ENCODE peak calls at places on chromosomes 3 and 15, in ten cellular contexts. One of them, this sample, is unnamed.

GRCh38 chr3:189292667-189293478 is 121.1 kb downstream of the TPRG1 start:
- DNase-seq in PC-3: peak; percentile 36
- DNase-seq in cardiac fibroblast: no peak
- DNase-seq in ascending aorta: no peak
- DNase-seq in Calu3: peak; percentile 13
- DNase-seq in fibroblast of pulmonary artery: no peak
- DNase-seq in foreskin fibroblast: no peak
- DNase-seq in astrocyte: no peak
- DNase-seq in left lung: no peak
- DNase-seq in nephron progenitor cell: no peak
- DNase-seq in this sample: no peak

GRCh38 chr3:132659370-132660055 is at the start of gene ACAD11:
- DNase-seq in PC-3: peak; percentile 52
- DNase-seq in cardiac fibroblast: peak; percentile 75
- DNase-seq in ascending aorta: peak; percentile 56
- DNase-seq in Calu3: peak; percentile 78
- DNase-seq in fibroblast of pulmonary artery: peak; percentile 67
- DNase-seq in foreskin fibroblast: peak; percentile 85
- DNase-seq in astrocyte: peak; percentile 75
- DNase-seq in left lung: peak; percentile 89
- DNase-seq in nephron progenitor cell: peak; percentile 68
- DNase-seq in this sample: peak; percentile 67

GRCh38 chr3:98972720-98973119 is 71.2 kb upstream of the DCBLD2 start:
- DNase-seq in PC-3: peak; percentile 37
- DNase-seq in cardiac fibroblast: no peak
- DNase-seq in ascending aorta: no peak
- DNase-seq in Calu3: no peak
- DNase-seq in fibroblast of pulmonary artery: no peak
- DNase-seq in foreskin fibroblast: no peak
- DNase-seq in astrocyte: no peak
- DNase-seq in left lung: no peak
- DNase-seq in nephron progenitor cell: no peak
- DNase-seq in this sample: no peak

GRCh38 chr3:14019459-14019858 is 105.2 kb downstream of the CHCHD4 start:
- DNase-seq in PC-3: no peak
- DNase-seq in cardiac fibroblast: no peak
- DNase-seq in ascending aorta: no peak
- DNase-seq in Calu3: no peak
- DNase-seq in fibroblast of pulmonary artery: no peak
- DNase-seq in foreskin fibroblast: no peak
- DNase-seq in astrocyte: no peak
- DNase-seq in left lung: no peak
- DNase-seq in nephron progenitor cell: no peak
- DNase-seq in this sample: no peak

GRCh38 chr3:62607287-62608029 is 234.1 kb upstream of the FEZF2 start:
- DNase-seq in PC-3: peak; percentile 63
- DNase-seq in cardiac fibroblast: peak; percentile 98
- DNase-seq in ascending aorta: no peak
- DNase-seq in Calu3: peak; percentile 33
- DNase-seq in fibroblast of pulmonary artery: peak; percentile 93
- DNase-seq in foreskin fibroblast: peak; percentile 89
- DNase-seq in astrocyte: peak; percentile 92
- DNase-seq in left lung: peak; percentile 86
- DNase-seq in nephron progenitor cell: no peak
- DNase-seq in this sample: no peak

GRCh38 chr15:63474810-63475316 is 29.5 kb upstream of the USP3 start:
- DNase-seq in PC-3: peak; percentile 32
- DNase-seq in cardiac fibroblast: no peak
- DNase-seq in ascending aorta: no peak
- DNase-seq in Calu3: no peak
- DNase-seq in fibroblast of pulmonary artery: no peak
- DNase-seq in foreskin fibroblast: no peak
- DNase-seq in astrocyte: peak; percentile 17
- DNase-seq in left lung: no peak
- DNase-seq in nephron progenitor cell: peak; percentile 38
- DNase-seq in this sample: no peak

GRCh38 chr3:13839253-13839652 is 40.6 kb downstream of the WNT7A start:
- DNase-seq in PC-3: peak; percentile 28
- DNase-seq in cardiac fibroblast: no peak
- DNase-seq in ascending aorta: no peak
- DNase-seq in Calu3: no peak
- DNase-seq in fibroblast of pulmonary artery: no peak
- DNase-seq in foreskin fibroblast: no peak
- DNase-seq in astrocyte: no peak
- DNase-seq in left lung: no peak
- DNase-seq in nephron progenitor cell: no peak
- DNase-seq in this sample: no peak

GRCh38 chr3:128170866-128171516 is 17.7 kb downstream of the EEFSEC start:
- DNase-seq in PC-3: peak; percentile 73
- DNase-seq in cardiac fibroblast: peak; percentile 85
- DNase-seq in ascending aorta: no peak
- DNase-seq in Calu3: peak; percentile 72
- DNase-seq in fibroblast of pulmonary artery: peak; percentile 88
- DNase-seq in foreskin fibroblast: peak; percentile 93
- DNase-seq in astrocyte: peak; percentile 62
- DNase-seq in left lung: no peak
- DNase-seq in nephron progenitor cell: peak; percentile 65
- DNase-seq in this sample: peak; percentile 68

GRCh38 chr3:74075213-74075612 is 450.5 kb upstream of the PDZRN3 start:
- DNase-seq in PC-3: no peak
- DNase-seq in cardiac fibroblast: no peak
- DNase-seq in ascending aorta: no peak
- DNase-seq in Calu3: no peak
- DNase-seq in fibroblast of pulmonary artery: no peak
- DNase-seq in foreskin fibroblast: no peak
- DNase-seq in astrocyte: no peak
- DNase-seq in left lung: no peak
- DNase-seq in nephron progenitor cell: no peak
- DNase-seq in this sample: no peak

DNA sequence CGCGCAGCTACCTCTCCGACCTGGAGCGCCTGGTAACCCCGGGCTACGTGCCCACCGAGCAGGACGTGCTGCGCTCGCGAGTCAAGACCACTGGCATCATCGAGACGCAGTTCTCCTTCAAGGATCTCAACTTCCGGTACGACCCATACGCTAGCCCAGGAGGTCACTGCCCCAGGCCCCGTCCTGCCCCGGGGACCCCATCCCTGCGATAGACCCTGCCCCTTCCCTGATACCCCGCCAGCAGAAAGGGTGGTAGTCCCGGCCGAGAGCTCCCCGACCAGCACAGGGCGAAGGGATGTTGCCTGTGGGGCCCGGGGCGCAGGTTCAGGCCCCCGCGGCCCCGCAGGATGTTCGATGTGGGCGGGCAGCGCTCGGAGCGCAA is 2.3 kb downstream of the GNAT1 start:
- DNase-seq in PC-3: no peak
- DNase-seq in cardiac fibroblast: no peak
- DNase-seq in ascending aorta: no peak
- DNase-seq in Calu3: no peak
- DNase-seq in fibroblast of pulmonary artery: no peak
- DNase-seq in foreskin fibroblast: no peak
- DNase-seq in astrocyte: no peak
- DNase-seq in left lung: no peak
- DNase-seq in nephron progenitor cell: no peak
- DNase-seq in this sample: no peak
- TF ChIP-seq CTCF in PC-3: no peak
- TF ChIP-seq CTCF in cardiac fibroblast: no peak
- TF ChIP-seq CTCF in ascending aorta: no peak
- TF ChIP-seq CTCF in Calu3: no peak
- TF ChIP-seq CTCF in fibroblast of pulmonary artery: no peak
- TF ChIP-seq CTCF in foreskin fibroblast: no peak
- TF ChIP-seq CTCF in astrocyte: no peak
- TF ChIP-seq CTCF in left lung: no peak
- TF ChIP-seq CTCF in nephron progenitor cell: no peak
- TF ChIP-seq CTCF in this sample: no peak

DNA sequence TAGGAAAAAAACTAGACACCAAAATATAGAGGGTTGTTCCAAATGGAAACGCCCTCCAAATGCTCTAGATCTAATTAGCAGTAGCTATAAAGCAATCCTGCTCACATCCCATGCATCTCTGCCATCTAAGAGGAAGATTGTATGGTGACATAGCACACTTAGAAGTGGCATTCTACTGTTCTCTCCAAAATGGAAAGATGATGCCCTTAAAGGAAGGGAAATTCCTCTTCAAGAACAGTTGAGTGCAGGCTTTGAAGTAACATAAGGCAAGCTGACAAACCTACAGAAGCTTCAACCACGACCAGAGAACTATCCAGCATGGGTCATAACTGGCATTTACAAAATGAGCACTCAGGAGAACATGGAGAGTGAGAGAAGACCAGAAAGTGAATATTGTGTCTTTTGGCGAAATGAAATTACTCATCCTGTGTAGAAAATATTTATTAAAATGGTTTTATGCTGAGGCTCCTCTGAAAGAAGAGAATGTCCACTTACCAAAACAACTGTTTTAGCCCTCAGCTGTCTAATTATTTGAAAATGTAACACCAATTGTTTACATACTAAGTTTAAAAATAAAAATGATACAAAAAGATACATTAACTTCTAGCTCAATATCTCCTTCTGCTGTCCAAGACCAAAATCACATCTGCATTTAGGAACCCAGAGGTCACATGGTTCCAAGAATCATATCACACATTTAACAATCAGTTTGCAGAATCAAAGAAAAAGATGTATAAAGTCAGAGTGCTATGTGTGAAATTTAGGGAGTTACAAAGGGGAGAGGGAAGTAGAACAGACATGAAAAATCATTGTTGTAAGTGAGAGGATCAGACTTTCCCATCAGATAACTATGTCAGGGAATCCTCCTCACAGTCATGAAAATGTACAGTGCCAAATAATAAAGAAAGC is 216.9 kb downstream of the ATP8B4 start:
- DNase-seq in PC-3: peak; percentile 22
- DNase-seq in cardiac fibroblast: peak; percentile 78
- DNase-seq in ascending aorta: no peak
- DNase-seq in Calu3: no peak
- DNase-seq in fibroblast of pulmonary artery: peak; percentile 78
- DNase-seq in foreskin fibroblast: peak; percentile 73
- DNase-seq in astrocyte: peak; percentile 32
- DNase-seq in left lung: no peak
- DNase-seq in nephron progenitor cell: no peak
- DNase-seq in this sample: no peak
- TF ChIP-seq CTCF in PC-3: peak; percentile 65
- TF ChIP-seq CTCF in cardiac fibroblast: peak; percentile 51
- TF ChIP-seq CTCF in ascending aorta: no peak
- TF ChIP-seq CTCF in Calu3: no peak
- TF ChIP-seq CTCF in fibroblast of pulmonary artery: peak; percentile 64
- TF ChIP-seq CTCF in foreskin fibroblast: peak; percentile 43
- TF ChIP-seq CTCF in astrocyte: peak; percentile 37
- TF ChIP-seq CTCF in left lung: no peak
- TF ChIP-seq CTCF in nephron progenitor cell: no peak
- TF ChIP-seq CTCF in this sample: no peak

GRCh38 chr15:65008989-65009388 is 19.3 kb upstream of the SPG21 start:
- DNase-seq in PC-3: no peak
- DNase-seq in cardiac fibroblast: peak; percentile 17
- DNase-seq in ascending aorta: no peak
- DNase-seq in Calu3: no peak
- DNase-seq in fibroblast of pulmonary artery: no peak
- DNase-seq in foreskin fibroblast: peak; percentile 25
- DNase-seq in astrocyte: no peak
- DNase-seq in left lung: no peak
- DNase-seq in nephron progenitor cell: no peak
- DNase-seq in this sample: no peak
- TF ChIP-seq CTCF in PC-3: no peak
- TF ChIP-seq CTCF in cardiac fibroblast: no peak
- TF ChIP-seq CTCF in ascending aorta: no peak
- TF ChIP-seq CTCF in Calu3: no peak
- TF ChIP-seq CTCF in fibroblast of pulmonary artery: peak; percentile 22
- TF ChIP-seq CTCF in foreskin fibroblast: peak; percentile 9
- TF ChIP-seq CTCF in astrocyte: no peak
- TF ChIP-seq CTCF in left lung: no peak
- TF ChIP-seq CTCF in nephron progenitor cell: no peak
- TF ChIP-seq CTCF in this sample: no peak

GRCh38 chr3:186786810-186787375 is 3.5 kb downstream of the EIF4A2 start:
- DNase-seq in PC-3: no peak
- DNase-seq in cardiac fibroblast: no peak
- DNase-seq in ascending aorta: no peak
- DNase-seq in Calu3: no peak
- DNase-seq in fibroblast of pulmonary artery: no peak
- DNase-seq in foreskin fibroblast: peak; percentile 11
- DNase-seq in astrocyte: no peak
- DNase-seq in left lung: no peak
- DNase-seq in nephron progenitor cell: no peak
- DNase-seq in this sample: no peak

GRCh38 chr3:186789554-186790260 is 6.3 kb downstream of the EIF4A2 start:
- DNase-seq in PC-3: no peak
- DNase-seq in cardiac fibroblast: no peak
- DNase-seq in ascending aorta: no peak
- DNase-seq in Calu3: no peak
- DNase-seq in fibroblast of pulmonary artery: peak; percentile 34
- DNase-seq in foreskin fibroblast: peak; percentile 60
- DNase-seq in astrocyte: no peak
- DNase-seq in left lung: no peak
- DNase-seq in nephron progenitor cell: no peak
- DNase-seq in this sample: no peak

GRCh38 chr3:186788482-186789370 is 5.3 kb downstream of the EIF4A2 start:
- DNase-seq in PC-3: no peak
- DNase-seq in cardiac fibroblast: no peak
- DNase-seq in ascending aorta: no peak
- DNase-seq in Calu3: no peak
- DNase-seq in fibroblast of pulmonary artery: peak; percentile 4
- DNase-seq in foreskin fibroblast: peak; percentile 22
- DNase-seq in astrocyte: no peak
- DNase-seq in left lung: no peak
- DNase-seq in nephron progenitor cell: no peak
- DNase-seq in this sample: no peak

GRCh38 chr3:186787642-186788481 is 4.5 kb downstream of the EIF4A2 start:
- DNase-seq in PC-3: no peak
- DNase-seq in cardiac fibroblast: no peak
- DNase-seq in ascending aorta: no peak
- DNase-seq in Calu3: no peak
- DNase-seq in fibroblast of pulmonary artery: peak; percentile 8
- DNase-seq in foreskin fibroblast: peak; percentile 17
- DNase-seq in astrocyte: no peak
- DNase-seq in left lung: no peak
- DNase-seq in nephron progenitor cell: no peak
- DNase-seq in this sample: no peak

DNA sequence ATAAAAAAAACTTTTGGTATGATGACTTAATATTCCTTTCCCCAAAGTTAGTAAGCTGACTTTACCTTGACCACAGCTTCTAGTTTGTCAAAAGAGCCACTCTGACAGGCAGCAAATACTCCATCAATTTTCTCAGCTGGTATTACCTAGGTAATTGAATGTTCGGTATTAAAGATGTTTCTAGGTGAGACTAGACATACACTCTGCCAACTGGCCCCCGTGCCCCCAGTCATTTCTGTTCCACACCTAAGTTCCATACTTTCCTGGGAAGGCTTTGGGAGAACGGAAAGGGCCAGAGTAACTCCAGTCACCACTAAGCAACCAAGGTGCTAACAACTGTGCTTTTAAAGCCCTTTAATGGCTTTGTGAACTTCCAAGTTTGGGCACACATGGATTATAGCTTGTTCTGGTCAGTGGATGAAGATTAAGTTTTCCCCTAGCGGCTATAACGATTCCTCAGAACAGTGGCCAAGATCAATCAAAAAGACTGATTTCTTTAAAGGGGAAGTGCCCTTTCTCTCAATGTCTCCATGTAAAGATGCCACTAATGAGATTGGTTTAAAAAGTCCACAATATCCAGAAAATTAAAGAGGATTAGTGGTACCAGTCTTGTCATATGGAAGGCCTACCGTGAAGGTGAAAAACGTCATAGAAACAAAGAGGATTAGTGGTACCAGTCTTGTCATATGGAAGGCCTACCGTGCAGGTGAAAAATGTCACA is 7.0 kb downstream of the EIF4A2 start:
- DNase-seq in PC-3: peak; percentile 33
- DNase-seq in cardiac fibroblast: peak; percentile 66
- DNase-seq in ascending aorta: no peak
- DNase-seq in Calu3: no peak
- DNase-seq in fibroblast of pulmonary artery: peak; percentile 51
- DNase-seq in foreskin fibroblast: peak; percentile 83
- DNase-seq in astrocyte: peak; percentile 51
- DNase-seq in left lung: no peak
- DNase-seq in nephron progenitor cell: no peak
- DNase-seq in this sample: no peak
- TF ChIP-seq CTCF in PC-3: no peak
- TF ChIP-seq CTCF in cardiac fibroblast: no peak
- TF ChIP-seq CTCF in ascending aorta: no peak
- TF ChIP-seq CTCF in Calu3: no peak
- TF ChIP-seq CTCF in fibroblast of pulmonary artery: peak; percentile 19
- TF ChIP-seq CTCF in foreskin fibroblast: no peak
- TF ChIP-seq CTCF in astrocyte: peak; percentile 21
- TF ChIP-seq CTCF in left lung: no peak
- TF ChIP-seq CTCF in nephron progenitor cell: no peak
- TF ChIP-seq CTCF in this sample: no peak